ENCODE peak calls at places on chromosomes 4 and X, in six cellular contexts. One of them, this sample, is unnamed.

GRCh38 chr4:18439306-18439705 is 417.8 kb upstream of the LCORL start:
- DNase-seq in T-cell: no peak
- DNase-seq in HEK293T: no peak
- DNase-seq in NCI-H1930: no peak
- DNase-seq in heart left ventricle: no peak
- DNase-seq in natural killer cell treated with Interleukin-12 subunit alpha and Interleukin-12 subunit beta and Interleukin-15 and Interleukin-18, amount 100 ng/mL, for 72 hours: no peak
- DNase-seq in this sample: no peak

GRCh38 chrX:136529795-136530194 is 2.2 kb upstream of the VGLL1 start:
- DNase-seq in T-cell: no peak
- DNase-seq in HEK293T: no peak
- DNase-seq in NCI-H1930: no peak
- DNase-seq in heart left ventricle: no peak
- DNase-seq in natural killer cell treated with Interleukin-12 subunit alpha and Interleukin-12 subunit beta and Interleukin-15 and Interleukin-18, amount 100 ng/mL, for 72 hours: no peak
- DNase-seq in this sample: no peak

GRCh38 chr4:108902769-108903168 is 139.9 kb upstream of the ETNPPL start:
- DNase-seq in T-cell: no peak
- DNase-seq in HEK293T: no peak
- DNase-seq in NCI-H1930: no peak
- DNase-seq in heart left ventricle: no peak
- DNase-seq in natural killer cell treated with Interleukin-12 subunit alpha and Interleukin-12 subunit beta and Interleukin-15 and Interleukin-18, amount 100 ng/mL, for 72 hours: no peak
- DNase-seq in this sample: no peak

GRCh38 chrX:12758291-12758690 is 32.9 kb upstream of the PRPS2 start:
- DNase-seq in T-cell: no peak
- DNase-seq in HEK293T: no peak
- DNase-seq in NCI-H1930: no peak
- DNase-seq in heart left ventricle: no peak
- DNase-seq in natural killer cell treated with Interleukin-12 subunit alpha and Interleukin-12 subunit beta and Interleukin-15 and Interleukin-18, amount 100 ng/mL, for 72 hours: no peak
- DNase-seq in this sample: no peak

GRCh38 chr4:3527101-3527913 is 4.9 kb downstream of the LRPAP1 start:
- DNase-seq in T-cell: no peak
- DNase-seq in HEK293T: no peak
- DNase-seq in NCI-H1930: no peak
- DNase-seq in heart left ventricle: no peak
- DNase-seq in natural killer cell treated with Interleukin-12 subunit alpha and Interleukin-12 subunit beta and Interleukin-15 and Interleukin-18, amount 100 ng/mL, for 72 hours: peak; percentile 44
- DNase-seq in this sample: no peak

GRCh38 chrX:11754958-11755645 is 2.9 kb upstream of the MSL3 start:
- DNase-seq in T-cell: no peak
- DNase-seq in HEK293T: no peak
- DNase-seq in NCI-H1930: no peak
- DNase-seq in heart left ventricle: no peak
- DNase-seq in natural killer cell treated with Interleukin-12 subunit alpha and Interleukin-12 subunit beta and Interleukin-15 and Interleukin-18, amount 100 ng/mL, for 72 hours: no peak
- DNase-seq in this sample: no peak

GRCh38 chr4:87150498-87151261 is 69.7 kb downstream of the KLHL8 start:
- DNase-seq in T-cell: no peak
- DNase-seq in HEK293T: peak; percentile 50
- DNase-seq in NCI-H1930: peak; percentile 37
- DNase-seq in heart left ventricle: no peak
- DNase-seq in natural killer cell treated with Interleukin-12 subunit alpha and Interleukin-12 subunit beta and Interleukin-15 and Interleukin-18, amount 100 ng/mL, for 72 hours: peak; percentile 73
- DNase-seq in this sample: peak; percentile 30

GRCh38 chr4:159291176-159291575 is 188.3 kb downstream of the RAPGEF2 start:
- DNase-seq in T-cell: no peak
- DNase-seq in HEK293T: no peak
- DNase-seq in NCI-H1930: no peak
- DNase-seq in heart left ventricle: no peak
- DNase-seq in natural killer cell treated with Interleukin-12 subunit alpha and Interleukin-12 subunit beta and Interleukin-15 and Interleukin-18, amount 100 ng/mL, for 72 hours: no peak
- DNase-seq in this sample: no peak

GRCh38 chr4:168540865-168541607 is 44.2 kb downstream of the PALLD start:
- DNase-seq in T-cell: no peak
- DNase-seq in HEK293T: no peak
- DNase-seq in NCI-H1930: no peak
- DNase-seq in heart left ventricle: no peak
- DNase-seq in natural killer cell treated with Interleukin-12 subunit alpha and Interleukin-12 subunit beta and Interleukin-15 and Interleukin-18, amount 100 ng/mL, for 72 hours: no peak
- DNase-seq in this sample: no peak

GRCh38 chrX:140733766-140734342 is 24.3 kb downstream of the LINC00632 start:
- DNase-seq in T-cell: no peak
- DNase-seq in HEK293T: peak; percentile 67
- DNase-seq in NCI-H1930: peak; percentile 6
- DNase-seq in heart left ventricle: no peak
- DNase-seq in natural killer cell treated with Interleukin-12 subunit alpha and Interleukin-12 subunit beta and Interleukin-15 and Interleukin-18, amount 100 ng/mL, for 72 hours: no peak
- DNase-seq in this sample: no peak

GRCh38 chr4:107069049-107069448 is 32.9 kb upstream of the DKK2 start:
- DNase-seq in T-cell: no peak
- DNase-seq in HEK293T: no peak
- DNase-seq in NCI-H1930: no peak
- DNase-seq in heart left ventricle: no peak
- DNase-seq in natural killer cell treated with Interleukin-12 subunit alpha and Interleukin-12 subunit beta and Interleukin-15 and Interleukin-18, amount 100 ng/mL, for 72 hours: no peak
- DNase-seq in this sample: no peak

GRCh38 chr4:124202106-124202505 is 510.4 kb downstream of the ANKRD50 start:
- DNase-seq in T-cell: no peak
- DNase-seq in HEK293T: no peak
- DNase-seq in NCI-H1930: no peak
- DNase-seq in heart left ventricle: no peak
- DNase-seq in natural killer cell treated with Interleukin-12 subunit alpha and Interleukin-12 subunit beta and Interleukin-15 and Interleukin-18, amount 100 ng/mL, for 72 hours: no peak
- DNase-seq in this sample: no peak

GRCh38 chrX:136750364-136750763 is 30.4 kb downstream of the ARHGEF6 start:
- DNase-seq in T-cell: no peak
- DNase-seq in HEK293T: no peak
- DNase-seq in NCI-H1930: no peak
- DNase-seq in heart left ventricle: no peak
- DNase-seq in natural killer cell treated with Interleukin-12 subunit alpha and Interleukin-12 subunit beta and Interleukin-15 and Interleukin-18, amount 100 ng/mL, for 72 hours: no peak
- DNase-seq in this sample: no peak

GRCh38 chr4:5067908-5068307 is 16.6 kb downstream of the STK32B start:
- DNase-seq in T-cell: no peak
- DNase-seq in HEK293T: no peak
- DNase-seq in NCI-H1930: no peak
- DNase-seq in heart left ventricle: no peak
- DNase-seq in natural killer cell treated with Interleukin-12 subunit alpha and Interleukin-12 subunit beta and Interleukin-15 and Interleukin-18, amount 100 ng/mL, for 72 hours: no peak
- DNase-seq in this sample: no peak

GRCh38 chr4:75513529-75514130 is 573 bp downstream of the RCHY1 start:
- DNase-seq in T-cell: no peak
- DNase-seq in HEK293T: no peak
- DNase-seq in NCI-H1930: no peak
- DNase-seq in heart left ventricle: no peak
- DNase-seq in natural killer cell treated with Interleukin-12 subunit alpha and Interleukin-12 subunit beta and Interleukin-15 and Interleukin-18, amount 100 ng/mL, for 72 hours: no peak
- DNase-seq in this sample: no peak

GRCh38 chr4:38757945-38758344 is 24.8 kb downstream of the TLR10 start:
- DNase-seq in T-cell: no peak
- DNase-seq in HEK293T: peak; percentile 9
- DNase-seq in NCI-H1930: no peak
- DNase-seq in heart left ventricle: no peak
- DNase-seq in natural killer cell treated with Interleukin-12 subunit alpha and Interleukin-12 subunit beta and Interleukin-15 and Interleukin-18, amount 100 ng/mL, for 72 hours: no peak
- DNase-seq in this sample: no peak

GRCh38 chrX:41384041-41384705 is 50.2 kb downstream of the DDX3X start:
- DNase-seq in T-cell: no peak
- DNase-seq in HEK293T: no peak
- DNase-seq in NCI-H1930: no peak
- DNase-seq in heart left ventricle: peak; percentile 71
- DNase-seq in natural killer cell treated with Interleukin-12 subunit alpha and Interleukin-12 subunit beta and Interleukin-15 and Interleukin-18, amount 100 ng/mL, for 72 hours: peak; percentile 63
- DNase-seq in this sample: no peak

GRCh38 chr4:139808381-139809206 is 143.0 kb downstream of the MGST2 start:
- DNase-seq in T-cell: no peak
- DNase-seq in HEK293T: peak; percentile 46
- DNase-seq in NCI-H1930: no peak
- DNase-seq in heart left ventricle: no peak
- DNase-seq in natural killer cell treated with Interleukin-12 subunit alpha and Interleukin-12 subunit beta and Interleukin-15 and Interleukin-18, amount 100 ng/mL, for 72 hours: no peak
- DNase-seq in this sample: no peak

GRCh38 chrX:23699636-23700194 is 32.4 kb downstream of the PRDX4 start:
- DNase-seq in T-cell: no peak
- DNase-seq in HEK293T: no peak
- DNase-seq in NCI-H1930: no peak
- DNase-seq in heart left ventricle: no peak
- DNase-seq in natural killer cell treated with Interleukin-12 subunit alpha and Interleukin-12 subunit beta and Interleukin-15 and Interleukin-18, amount 100 ng/mL, for 72 hours: no peak
- DNase-seq in this sample: no peak

GRCh38 chr4:168637872-168638756 is 141.3 kb downstream of the PALLD start:
- DNase-seq in T-cell: no peak
- DNase-seq in HEK293T: no peak
- DNase-seq in NCI-H1930: no peak
- DNase-seq in heart left ventricle: no peak
- DNase-seq in natural killer cell treated with Interleukin-12 subunit alpha and Interleukin-12 subunit beta and Interleukin-15 and Interleukin-18, amount 100 ng/mL, for 72 hours: no peak
- DNase-seq in this sample: no peak

GRCh38 chr4:186271279-186271678 is 5.3 kb downstream of the F11 start:
- DNase-seq in T-cell: no peak
- DNase-seq in HEK293T: no peak
- DNase-seq in NCI-H1930: no peak
- DNase-seq in heart left ventricle: no peak
- DNase-seq in natural killer cell treated with Interleukin-12 subunit alpha and Interleukin-12 subunit beta and Interleukin-15 and Interleukin-18, amount 100 ng/mL, for 72 hours: no peak
- DNase-seq in this sample: no peak

GRCh38 chr4:55354648-55355047 is 8.6 kb downstream of the SRD5A3 start:
- DNase-seq in T-cell: no peak
- DNase-seq in HEK293T: no peak
- DNase-seq in NCI-H1930: no peak
- DNase-seq in heart left ventricle: no peak
- DNase-seq in natural killer cell treated with Interleukin-12 subunit alpha and Interleukin-12 subunit beta and Interleukin-15 and Interleukin-18, amount 100 ng/mL, for 72 hours: no peak
- DNase-seq in this sample: no peak

GRCh38 chrX:18702362-18703195 is 4.9 kb upstream of the PPEF1 start:
- DNase-seq in T-cell: no peak
- DNase-seq in HEK293T: no peak
- DNase-seq in NCI-H1930: no peak
- DNase-seq in heart left ventricle: no peak
- DNase-seq in natural killer cell treated with Interleukin-12 subunit alpha and Interleukin-12 subunit beta and Interleukin-15 and Interleukin-18, amount 100 ng/mL, for 72 hours: no peak
- DNase-seq in this sample: no peak